ENCODE peak calls at places on chromosomes 7 and 10, in five cellular contexts. N is H1, D is HepG2, E is K562, M is GM12878. U is an unnamed sample.

GRCh38 chr10:75062191-75062849 is 49.1 kb upstream of the SAMD8 start:
- DNase-seq in D (no peak), N (no peak), E (no peak), M (no peak), U (no peak)

GRCh38 chr10:45471531-45472310 is 97.7 kb downstream of the ALOX5 start:
- DNase-seq in N (peak; percentile 54), D (peak; percentile 15), M (no peak), E (no peak), U (no peak)

GRCh38 chr10:123309740-123310139 is 155.5 kb downstream of the BUB3 start:
- DNase-seq in N (peak; percentile 42), E (no peak), M (no peak), D (no peak), U (no peak)

GRCh38 chr7:32890010-32890552 is 1.5 kb downstream of the KBTBD2 start:
- DNase-seq in M (no peak), N (no peak), E (no peak), D (peak; percentile 52), U (no peak)

GRCh38 chr7:57361406-57361805 is 88.6 kb upstream of the ZNF716 start:
- DNase-seq in N (no peak), E (no peak), M (no peak), D (no peak), U (no peak)

GRCh38 chr7:65379318-65379717 is 5.7 kb downstream of the ZNF92 start:
- DNase-seq in N (no peak), M (no peak), D (peak; percentile 72), E (no peak), U (no peak)

GRCh38 chr10:33428706-33429105 is 94.2 kb upstream of the NRP1 start:
- DNase-seq in D (no peak), N (no peak), M (no peak), E (no peak), U (no peak)

GRCh38 chr7:135790371-135790977 is 41.9 kb upstream of the FAM180A start:
- DNase-seq in E (no peak), N (no peak), D (no peak), M (no peak), U (no peak)

GRCh38 chr7:80791509-80791929 is 127.3 kb downstream of the SEMA3C start:
- DNase-seq in N (no peak), M (no peak), E (no peak), D (no peak), U (no peak)

GRCh38 chr7:11343818-11344413 is 370.2 kb downstream of the PHF14 start:
- DNase-seq in D (peak; percentile 24), N (no peak), M (no peak), E (peak; percentile 40), U (peak; percentile 22)

GRCh38 chr7:152881893-152882292 is 122.3 kb downstream of the ACTR3B start:
- DNase-seq in N (peak; percentile 39), E (no peak), M (no peak), D (no peak), U (no peak)

GRCh38 chr7:94289071-94289470 is 105.6 kb upstream of the COL1A2 start:
- DNase-seq in E (no peak), N (peak; percentile 57), D (peak; percentile 74), M (no peak), U (peak; percentile 81)

GRCh38 chr7:40717242-40717641 is 582.4 kb downstream of the SUGCT start:
- DNase-seq in D (peak; percentile 25), M (no peak), E (no peak), N (peak; percentile 73), U (peak; percentile 81)

GRCh38 chr7:74454059-74454947 is 597 bp downstream of the GTF2IRD1 start:
- DNase-seq in M (no peak), N (peak; percentile 71), D (no peak), E (peak; percentile 85), U (no peak)

GRCh38 chr10:88165849-88166271 is 302.4 kb downstream of the PTEN start:
- DNase-seq in N (no peak), M (no peak), E (no peak), D (no peak), U (no peak)

GRCh38 chr7:35424869-35425495 is 171.1 kb upstream of the TBX20 start:
- DNase-seq in E (peak; percentile 67), N (peak; percentile 65), D (peak; percentile 41), M (no peak), U (peak; percentile 43)

DNA sequence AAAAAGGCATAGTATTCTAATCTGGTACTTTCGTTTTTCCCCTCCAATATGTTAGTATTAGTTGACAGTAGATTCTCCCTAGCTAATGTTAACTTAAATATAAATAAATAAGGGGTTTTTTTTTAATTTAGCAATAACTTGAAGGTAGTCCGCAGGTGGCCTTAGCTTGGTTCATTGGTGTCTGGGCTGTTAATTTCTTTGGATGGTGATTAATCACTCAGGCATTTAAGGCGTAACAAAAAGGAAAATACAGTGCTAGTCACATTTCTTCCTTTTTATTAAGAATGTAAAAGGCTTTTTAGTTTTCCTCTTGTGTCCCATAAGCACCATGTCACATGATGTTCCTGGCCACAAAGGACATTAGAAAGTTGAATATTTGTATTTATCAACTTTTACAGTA is 161.0 kb upstream of the POT1 start:
- DNase-seq in D (no peak), N (no peak), M (no peak), E (no peak), U (no peak)
- TF ChIP-seq ZNF274 in D (no peak), N (no peak), M (no peak), E (no peak), U (no peak)

DNA sequence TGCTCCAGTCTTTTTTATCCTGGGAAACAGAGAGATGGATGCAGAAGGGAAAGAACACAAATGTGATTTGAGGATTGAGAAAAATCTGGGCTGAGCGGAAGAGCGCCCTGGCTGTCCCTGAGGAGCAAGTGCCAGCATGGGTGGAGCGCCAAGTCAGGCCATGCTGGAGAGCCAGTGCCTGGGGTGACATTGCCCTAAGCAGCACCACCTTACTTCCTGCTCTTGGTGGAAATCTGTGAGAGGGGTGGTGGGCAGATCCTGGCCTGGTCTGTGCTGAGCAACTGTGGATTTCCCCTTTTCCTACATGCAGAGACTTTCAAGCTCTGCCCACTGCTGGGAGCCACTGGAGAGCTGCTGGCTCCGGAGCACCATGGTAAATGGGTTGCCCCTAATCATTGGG is 36.9 kb downstream of the DDIT4 start:
- DNase-seq in D (no peak), E (no peak), N (no peak), M (no peak), U (no peak)
- TF ChIP-seq POLR2AphosphoS5 in D (no peak), E (no peak), N (no peak), M (no peak), U (no peak)

DNA sequence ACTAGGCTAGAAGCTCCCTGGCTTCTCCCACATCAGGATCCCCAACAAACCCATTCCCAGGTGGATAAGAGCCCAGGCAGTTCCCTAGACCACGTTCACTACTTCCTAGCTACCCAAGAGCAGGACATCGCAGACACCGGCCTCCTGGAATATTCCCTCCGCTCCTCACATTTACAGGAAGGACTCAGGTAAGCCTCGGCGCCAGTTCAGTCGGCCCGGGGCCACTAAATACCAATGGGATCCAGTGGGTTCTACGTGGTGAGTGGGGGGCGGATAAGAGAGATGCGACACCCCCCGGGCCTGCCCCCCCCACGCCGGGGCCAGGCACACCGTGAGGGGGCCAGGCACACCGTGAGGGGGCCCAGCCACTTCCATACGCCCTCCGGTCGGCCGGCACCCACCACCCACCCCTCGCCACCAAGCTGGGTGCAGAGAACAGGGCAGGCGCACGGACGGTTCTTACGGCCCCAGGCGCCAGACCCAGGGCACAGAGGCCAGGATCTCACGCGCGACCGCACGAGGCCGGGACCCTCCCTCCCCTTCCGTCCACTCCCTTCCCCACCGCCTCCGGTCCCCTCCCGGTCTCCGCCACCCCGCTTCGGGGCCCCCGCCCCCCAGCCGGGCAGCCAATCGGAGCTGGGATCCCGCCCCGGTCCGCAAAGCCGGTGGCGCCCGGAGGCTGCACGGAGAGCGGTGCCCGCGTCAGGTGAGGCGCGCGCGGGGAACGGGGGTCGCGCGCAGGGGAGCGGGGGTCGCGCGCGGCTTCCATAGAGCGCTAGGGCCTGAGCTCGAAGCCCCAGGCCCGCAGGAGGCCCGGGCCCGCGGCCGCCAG is at the start of gene BLVRA:
- DNase-seq in E (peak; percentile 98), D (peak; percentile 37), M (no peak), N (peak; percentile 85), U (no peak)
- TF ChIP-seq RAD21 in E (no peak), D (no peak), M (no peak), N (no peak), U (no peak)

GRCh38 chr10:117615649-117616048 is 73.1 kb downstream of the EMX2 start:
- DNase-seq in M (no peak), N (no peak), D (no peak), E (no peak), U (no peak)

GRCh38 chr10:117619200-117619599 is 76.7 kb downstream of the EMX2 start:
- DNase-seq in N (no peak), D (no peak), M (no peak), E (no peak), U (no peak)

GRCh38 chr10:117617664-117618063 is 75.1 kb downstream of the EMX2 start:
- DNase-seq in E (no peak), M (no peak), D (no peak), N (no peak), U (no peak)

GRCh38 chr10:117617086-117617485 is 74.5 kb downstream of the EMX2 start:
- DNase-seq in N (no peak), E (no peak), D (no peak), M (no peak), U (no peak)

DNA sequence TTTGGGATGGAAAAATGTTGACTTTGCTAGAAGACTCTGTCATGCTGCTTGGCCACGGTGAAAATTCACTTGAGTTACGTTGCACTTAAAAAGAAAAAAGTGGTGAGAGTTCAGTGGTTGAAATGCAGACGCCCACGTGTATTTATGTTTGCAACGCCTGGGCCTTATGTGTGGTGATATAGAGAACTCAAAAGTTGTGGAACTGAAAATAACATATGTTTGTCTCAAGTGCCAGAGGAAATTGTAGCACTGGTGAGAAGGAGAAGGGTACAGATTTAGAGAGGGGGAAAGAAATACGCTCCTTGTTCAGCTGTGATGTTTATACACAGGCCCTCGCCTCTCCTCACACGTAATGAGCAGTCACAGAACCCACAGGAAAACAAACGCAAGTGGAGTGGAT is 73.6 kb downstream of the EMX2 start:
- DNase-seq in D (no peak), E (no peak), M (peak; percentile 23), N (no peak), U (no peak)
- TF ChIP-seq ZNF274 in D (no peak), E (no peak), M (no peak), N (no peak), U (no peak)

GRCh38 chr10:6361869-6362268 is 159.1 kb downstream of the PFKFB3 start:
- DNase-seq in M (no peak), N (no peak), E (no peak), D (no peak), U (no peak)
- TF ChIP-seq POLR2AphosphoS5 in M (no peak), N (no peak), E (no peak), D (no peak), U (no peak)

DNA sequence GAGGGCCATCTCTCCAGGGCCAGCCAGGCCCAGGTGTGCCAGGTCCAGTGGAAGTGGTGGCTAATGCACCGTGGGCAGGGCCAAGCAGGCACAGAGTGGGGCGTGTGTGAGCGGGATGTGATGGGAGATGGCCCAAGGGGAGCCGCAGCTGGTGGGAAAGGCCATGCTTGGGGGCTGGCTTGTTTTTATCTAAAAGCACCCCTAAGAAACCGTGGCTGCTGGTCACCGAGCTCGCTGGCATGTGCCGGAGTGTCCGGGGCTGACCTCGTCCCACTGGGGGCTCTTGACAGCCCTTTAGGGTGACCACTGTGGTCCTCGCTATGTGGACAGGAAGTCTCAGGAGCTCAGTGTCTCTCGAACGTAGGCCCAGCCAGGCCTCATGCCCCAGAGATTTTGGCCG is 582.4 kb upstream of the FOXK1 start:
- DNase-seq in M (no peak), D (no peak), E (no peak), N (no peak), U (no peak)
- TF ChIP-seq RAD21 in M (no peak), D (no peak), E (no peak), N (no peak), U (no peak)

GRCh38 chr7:155002411-155003214 is at the start of gene PAXIP1:
- DNase-seq in M (no peak), N (peak; percentile 63), D (peak; percentile 29), E (peak; percentile 94), U (no peak)
- TF ChIP-seq ZNF274 in M (no peak), N (no peak), D (no peak), E (no peak), U (no peak)